ENCODE peak calls at places on chromosomes 2 and 18, in four cellular contexts. One of them, this sample, is unnamed.

GRCh38 chr2:241619602-241620418 is 17.1 kb downstream of the THAP4 start:
- DNase-seq in pancreas: no peak
- DNase-seq in tibial artery: no peak
- DNase-seq in NCI-H1417: no peak
- DNase-seq in this sample: no peak

GRCh38 chr2:166972002-166972401 is 83.7 kb downstream of the XIRP2 start:
- DNase-seq in pancreas: no peak
- DNase-seq in tibial artery: no peak
- DNase-seq in NCI-H1417: no peak
- DNase-seq in this sample: no peak

GRCh38 chr2:194443926-194444325 is 1213.1 kb upstream of the SLC39A10 start:
- DNase-seq in pancreas: no peak
- DNase-seq in tibial artery: no peak
- DNase-seq in NCI-H1417: no peak
- DNase-seq in this sample: no peak

GRCh38 chr2:73827018-73827417 is 1.7 kb upstream of the STAMBP start:
- DNase-seq in pancreas: no peak
- DNase-seq in tibial artery: no peak
- DNase-seq in NCI-H1417: no peak
- DNase-seq in this sample: no peak

GRCh38 chr2:64212801-64213321 is 68.6 kb upstream of the PELI1 start:
- DNase-seq in pancreas: no peak
- DNase-seq in tibial artery: no peak
- DNase-seq in NCI-H1417: no peak
- DNase-seq in this sample: no peak

GRCh38 chr18:9550413-9550812 is 63.9 kb downstream of the PPP4R1 start:
- DNase-seq in pancreas: no peak
- DNase-seq in tibial artery: no peak
- DNase-seq in NCI-H1417: no peak
- DNase-seq in this sample: no peak

GRCh38 chr2:182368446-182368845 is 58.4 kb downstream of the PDE1A start:
- DNase-seq in pancreas: no peak
- DNase-seq in tibial artery: no peak
- DNase-seq in NCI-H1417: no peak
- DNase-seq in this sample: no peak

GRCh38 chr2:180656455-180656847 is 324.0 kb upstream of the UBE2E3 start:
- DNase-seq in pancreas: no peak
- DNase-seq in tibial artery: no peak
- DNase-seq in NCI-H1417: no peak
- DNase-seq in this sample: no peak

GRCh38 chr2:218033590-218034496 is 31.0 kb upstream of the TNS1 start:
- DNase-seq in pancreas: no peak
- DNase-seq in tibial artery: peak
- DNase-seq in NCI-H1417: no peak
- DNase-seq in this sample: no peak

GRCh38 chr18:525066-525797 is 24.7 kb upstream of the COLEC12 start:
- DNase-seq in pancreas: no peak
- DNase-seq in tibial artery: no peak
- DNase-seq in NCI-H1417: no peak
- DNase-seq in this sample: no peak

GRCh38 chr2:173860082-173860481 is 105.1 kb downstream of the SP3 start:
- DNase-seq in pancreas: no peak
- DNase-seq in tibial artery: no peak
- DNase-seq in NCI-H1417: no peak
- DNase-seq in this sample: no peak

This sample was measured in esophagus squamous epithelium.